ENCODE peak calls at places on chromosomes 12 and 14, in eight cellular contexts. B, A, K, V, U, J, G and N are unnamed samples.

GRCh38 chr12:27970391-27970980 is 2.0 kb downstream of the PTHLH start:
- DNase-seq in G (peak), U (peak), B (peak), A (no peak), K (no peak), J (peak), V (no peak), N (no peak)

GRCh38 chr14:32408018-32408417 is 78.9 kb downstream of the AKAP6 start:
- DNase-seq in J (peak), K (no peak), U (no peak), B (no peak), G (no peak), V (no peak), A (no peak), N (no peak)

GRCh38 chr14:97948841-97949240 is 1151.7 kb downstream of the VRK1 start:
- DNase-seq in K (no peak), A (no peak), G (no peak), B (no peak), V (no peak), U (no peak), J (no peak), N (no peak)

GRCh38 chr14:36700656-36701055 is 39.0 kb downstream of the PAX9 start:
- DNase-seq in G (no peak), U (no peak), J (no peak), A (no peak), K (no peak), V (no peak), B (no peak), N (no peak)

GRCh38 chr12:123732251-123732650 is 20.1 kb downstream of the ATP6V0A2 start:
- DNase-seq in K (no peak), J (no peak), A (no peak), B (no peak), U (no peak), V (no peak), G (no peak), N (no peak)

GRCh38 chr14:83419420-83419819 is 1885.8 kb upstream of the SEL1L start:
- DNase-seq in U (no peak), G (no peak), K (peak), V (no peak), A (no peak), J (no peak), B (no peak), N (peak)

GRCh38 chr12:125284945-125285344 is 219.7 kb downstream of the AACS start:
- DNase-seq in J (no peak), V (no peak), B (no peak), A (no peak), U (no peak), K (no peak), G (no peak), N (no peak)

GRCh38 chr12:132285991-132286681 is 43.3 kb downstream of the GALNT9 start:
- DNase-seq in G (peak), K (peak), U (peak), J (peak), B (peak), A (peak), V (no peak), N (peak)

GRCh38 chr14:51535443-51536044 is 116.2 kb upstream of the FRMD6 start:
- DNase-seq in J (no peak), K (no peak), V (no peak), B (no peak), A (no peak), G (no peak), U (no peak), N (no peak)

GRCh38 chr14:63045234-63045611 is at the start of gene KCNH5:
- DNase-seq in J (peak), B (peak), U (peak), V (no peak), G (peak), A (no peak), K (no peak), N (no peak)

GRCh38 chr12:92275443-92276154 is 130.0 kb upstream of the BTG1 start:
- DNase-seq in J (no peak), G (no peak), B (no peak), K (no peak), A (no peak), U (no peak), V (no peak), N (no peak)

GRCh38 chr12:55942577-55943136 is 11.7 kb downstream of the DGKA start:
- DNase-seq in A (no peak), J (no peak), K (no peak), U (no peak), B (no peak), G (no peak), V (no peak), N (no peak)

GRCh38 chr12:66665416-66665815 is 13.5 kb downstream of the GRIP1 start:
- DNase-seq in K (no peak), V (no peak), J (no peak), G (no peak), U (no peak), B (no peak), A (no peak), N (no peak)

GRCh38 chr12:92338102-92338501 is 192.5 kb upstream of the BTG1 start:
- DNase-seq in G (no peak), U (no peak), J (no peak), K (no peak), A (no peak), V (no peak), B (no peak), N (no peak)

GRCh38 chr12:2395352-2395977 is 342.7 kb downstream of the CACNA1C start:
- DNase-seq in V (no peak), U (peak), K (peak), G (peak), A (peak), B (peak), J (peak), N (peak)

GRCh38 chr12:130537051-130537450 is 179.0 kb downstream of the RIMBP2 start:
- DNase-seq in A (no peak), U (no peak), B (no peak), K (no peak), V (no peak), G (no peak), J (no peak), N (no peak)

GRCh38 chr14:70882771-70883492 is 24.3 kb upstream of the PCNX1 start:
- DNase-seq in K (peak), G (peak), A (peak), J (peak), V (peak), U (no peak), B (peak), N (no peak)

GRCh38 chr12:76284816-76285750 is 63.1 kb downstream of the BBS10 start:
- DNase-seq in V (no peak), A (no peak), U (no peak), K (no peak), B (no peak), J (peak), G (peak), N (no peak)

GRCh38 chr12:11941601-11942360 is 129.0 kb upstream of the BCL2L14 start:
- DNase-seq in B (peak), K (no peak), V (peak), G (peak), U (no peak), J (peak), A (no peak), N (peak)

GRCh38 chr14:68627868-68628604 is 164.8 kb downstream of the ZFP36L1 start:
- DNase-seq in B (no peak), U (peak), V (no peak), G (no peak), J (no peak), A (no peak), K (no peak), N (peak)

GRCh38 chr12:116881325-116881866 is at the start of gene HRK:
- DNase-seq in U (no peak), B (no peak), J (no peak), G (no peak), V (no peak), K (no peak), A (no peak), N (no peak)

GRCh38 chr14:30252800-30253425 is 306.0 kb upstream of the G2E3 start:
- DNase-seq in G (peak), U (no peak), K (no peak), B (no peak), J (peak), V (no peak), A (no peak), N (no peak)

GRCh38 chr14:20219033-20219432 is 4.5 kb upstream of the OR11H6 start:
- DNase-seq in U (no peak), B (peak), K (no peak), J (peak), V (no peak), A (no peak), G (no peak), N (no peak)

GRCh38 chr12:30506411-30506810 is 189.3 kb downstream of the IPO8 start:
- DNase-seq in K (no peak), B (no peak), U (no peak), J (no peak), G (no peak), V (no peak), A (no peak), N (no peak)

GRCh38 chr12:108914031-108914630 is 34.2 kb downstream of the DAO start:
- DNase-seq in J (peak), G (no peak), B (peak), V (no peak), K (no peak), A (peak), U (no peak), N (peak)

GRCh38 chr14:24813819-24814259 is 179.8 kb upstream of the GZMB start:
- DNase-seq in A (no peak), V (no peak), J (no peak), G (no peak), U (no peak), B (no peak), K (no peak), N (no peak)
- H3K4me3 ChIP-seq in A (no peak), V (no peak), J (no peak), G (no peak), U (no peak), B (no peak), K (no peak), N (no peak)

DNA sequence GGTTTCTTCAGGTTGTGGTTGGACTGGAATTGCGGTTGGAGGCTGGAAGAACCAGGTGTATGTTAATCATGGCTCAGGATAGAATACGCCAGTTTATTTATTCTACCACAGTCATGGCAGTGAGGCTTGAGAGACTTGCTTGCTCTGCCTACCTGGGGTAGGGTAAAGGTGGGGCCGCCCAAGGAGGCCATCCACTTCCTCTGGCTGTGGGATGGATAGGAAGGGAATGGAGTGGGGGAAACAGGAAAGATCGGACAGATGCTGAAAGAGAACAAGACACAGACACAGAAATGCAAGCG is 8.1 kb downstream of the SHMT2 start:
- DNase-seq in K (no peak), V (no peak), B (no peak), J (no peak), G (no peak), A (no peak), U (no peak), N (no peak)
- H3K4me3 ChIP-seq in K (no peak), V (no peak), B (no peak), J (no peak), G (no peak), A (no peak), U (peak), N (no peak)

GRCh38 chr12:113102811-113103210 is 32.8 kb downstream of the RASAL1 start:
- DNase-seq in J (no peak), V (no peak), U (no peak), B (no peak), K (no peak), G (no peak), A (no peak), N (no peak)

GRCh38 chr12:113104953-113105510 is 30.5 kb downstream of the RASAL1 start:
- DNase-seq in G (no peak), K (no peak), A (no peak), B (no peak), V (no peak), J (no peak), U (no peak), N (no peak)

GRCh38 chr12:113105606-113106271 is 29.8 kb downstream of the RASAL1 start:
- DNase-seq in B (no peak), V (no peak), U (no peak), J (no peak), K (no peak), G (no peak), A (no peak), N (no peak)

GRCh38 chr12:113101751-113102150 is 33.8 kb downstream of the RASAL1 start:
- DNase-seq in K (no peak), U (no peak), A (no peak), J (no peak), V (no peak), G (no peak), B (no peak), N (no peak)

DNA sequence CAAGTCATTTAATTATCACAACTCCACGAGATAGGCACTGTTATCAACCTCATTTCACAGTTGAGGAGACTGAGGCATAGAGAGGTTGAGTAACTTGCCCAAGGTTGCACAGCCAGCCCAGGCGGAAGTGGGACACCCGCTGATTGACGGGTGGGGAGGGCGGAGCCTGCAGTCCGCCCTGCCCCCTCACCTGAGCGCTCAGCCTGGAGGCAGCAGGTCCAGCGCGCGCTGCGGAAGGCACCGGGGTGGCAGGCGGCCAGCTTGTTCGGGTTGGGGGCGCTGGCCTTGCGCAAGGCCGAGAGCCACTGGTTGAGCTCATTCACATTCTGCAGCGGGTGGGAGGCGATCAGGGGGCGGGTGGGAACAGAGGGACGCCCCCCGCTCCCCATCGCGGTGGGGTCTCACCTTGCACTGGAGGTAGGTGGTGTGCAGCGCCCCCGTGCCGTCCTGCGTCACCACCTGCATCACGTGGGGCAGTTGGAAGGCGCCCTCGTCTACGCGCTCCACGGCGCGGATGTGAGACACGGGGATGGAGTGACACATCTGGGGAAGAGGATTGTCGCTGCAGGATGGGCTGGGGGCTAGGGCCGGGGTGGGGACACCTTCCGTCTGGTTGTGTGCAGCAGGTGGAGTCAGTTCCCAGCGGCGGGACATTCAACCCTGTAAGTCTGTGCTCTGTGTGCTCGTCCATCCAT is 31.7 kb downstream of the RASAL1 start:
- DNase-seq in V (no peak), G (no peak), K (no peak), J (no peak), B (no peak), U (no peak), A (peak), N (no peak)
- H3K4me3 ChIP-seq in V (no peak), G (no peak), K (no peak), J (no peak), B (no peak), U (no peak), A (peak), N (peak)

GRCh38 chr14:24809147-24809546 is 175.2 kb upstream of the GZMB start:
- DNase-seq in G (no peak), V (no peak), A (no peak), K (no peak), U (no peak), J (no peak), B (no peak), N (no peak)
- H3K4me3 ChIP-seq in G (no peak), V (no peak), A (no peak), K (no peak), U (no peak), J (no peak), B (no peak), N (no peak)

DNA sequence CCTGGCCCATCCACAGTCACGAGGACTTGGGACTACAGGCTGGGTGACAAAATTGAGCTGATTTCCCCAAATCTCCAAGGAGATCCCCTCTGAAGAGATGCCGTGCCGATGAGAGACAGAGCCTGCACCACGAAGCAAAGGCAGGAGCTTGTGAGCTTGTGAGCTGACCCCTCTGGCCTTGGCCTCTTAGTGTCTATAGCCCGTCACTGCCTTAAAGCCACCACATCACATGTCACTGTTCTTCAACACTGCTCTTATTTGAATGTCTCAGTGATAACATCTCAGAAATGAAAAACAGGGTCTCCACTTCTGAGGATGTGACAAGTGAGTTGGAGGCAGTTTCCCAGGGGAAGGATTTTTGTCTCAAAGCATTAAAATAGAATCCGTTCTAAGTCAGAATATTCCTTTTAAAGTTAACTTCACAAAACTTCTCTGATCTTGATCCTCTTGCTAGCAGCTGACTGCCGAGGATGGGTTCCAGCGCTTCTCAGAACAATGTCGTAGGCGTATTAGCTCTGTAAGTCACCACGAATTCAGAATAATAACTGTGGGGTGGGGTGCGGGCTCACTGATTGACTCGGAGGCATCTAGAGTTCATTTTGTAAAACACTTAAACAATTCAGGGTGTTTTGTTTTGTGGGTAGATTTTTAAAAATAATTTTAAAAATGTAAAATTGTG is 37.5 kb downstream of the CHST11 start:
- DNase-seq in V (peak), G (peak), K (no peak), U (no peak), J (peak), A (no peak), B (peak), N (no peak)
- H3K4me3 ChIP-seq in V (no peak), G (no peak), K (no peak), U (no peak), J (no peak), A (no peak), B (no peak), N (no peak)

DNA sequence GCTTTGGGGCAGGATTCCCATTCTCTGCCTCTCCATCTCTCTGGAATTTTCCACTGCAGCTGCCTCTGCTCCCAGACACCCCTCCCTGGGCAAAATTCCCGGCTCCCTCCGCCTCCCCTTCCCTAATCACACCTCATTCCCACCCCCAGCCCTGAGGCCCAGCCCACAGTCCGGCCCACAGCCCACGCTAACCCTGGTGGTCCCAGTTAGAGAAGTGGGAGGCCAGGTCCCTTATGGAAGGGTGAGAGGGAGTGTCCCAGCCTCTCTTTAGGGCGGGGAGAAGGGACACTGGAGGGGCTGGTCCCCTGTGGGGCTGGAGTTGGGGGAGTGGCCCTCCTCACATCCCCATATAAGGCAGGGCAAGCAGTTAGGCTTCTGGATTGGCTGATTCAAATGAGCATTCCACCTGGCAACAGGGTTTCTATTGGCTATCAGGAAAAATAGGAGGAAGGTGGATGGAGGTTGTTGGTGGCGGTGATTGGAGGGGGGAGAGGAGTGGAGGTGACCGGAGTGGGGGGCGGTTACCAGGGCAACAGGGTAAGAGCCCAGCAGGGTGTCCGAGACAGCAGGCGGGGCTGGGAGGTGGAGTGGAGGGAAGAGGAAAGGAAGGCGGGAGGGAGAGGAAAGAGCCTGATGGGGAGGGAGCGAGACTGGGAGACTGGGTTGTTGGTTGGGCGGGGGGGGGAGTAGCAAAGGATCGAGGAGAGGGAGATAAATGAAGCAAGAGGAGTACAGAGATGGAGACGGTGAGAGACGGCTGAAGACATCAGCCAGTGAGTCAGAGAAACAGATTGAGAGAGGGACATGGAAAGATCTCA is 1.9 kb upstream of the PTMS start:
- DNase-seq in K (peak), A (peak), G (peak), J (peak), B (peak), U (peak), V (peak), N (peak)
- H3K4me3 ChIP-seq in K (no peak), A (peak), G (peak), J (peak), B (peak), U (peak), V (peak), N (peak)

GRCh38 chr14:22478670-22479069 is 110.4 kb downstream of the DAD1 start:
- DNase-seq in A (no peak), J (peak), B (no peak), K (no peak), U (no peak), V (peak), G (peak), N (no peak)
- H3K4me3 ChIP-seq in A (no peak), J (no peak), B (no peak), K (no peak), U (no peak), V (no peak), G (no peak), N (no peak)

GRCh38 chr12:42686514-42687172 is 97.1 kb upstream of the PRICKLE1 start:
- DNase-seq in K (no peak), J (peak), G (no peak), U (no peak), V (no peak), A (no peak), B (peak), N (no peak)

GRCh38 chr12:42691991-42692557 is 102.5 kb upstream of the PRICKLE1 start:
- DNase-seq in B (peak), A (no peak), J (peak), G (no peak), K (no peak), U (no peak), V (no peak), N (no peak)

GRCh38 chr12:42689699-42690098 is 100.2 kb upstream of the PRICKLE1 start:
- DNase-seq in V (no peak), A (no peak), J (no peak), B (no peak), G (no peak), U (no peak), K (no peak), N (no peak)

GRCh38 chr12:42692749-42693148 is 103.2 kb upstream of the PRICKLE1 start:
- DNase-seq in B (no peak), J (no peak), U (no peak), G (no peak), A (no peak), V (no peak), K (no peak), N (no peak)

GRCh38 chr12:42690264-42690663 is 100.7 kb upstream of the PRICKLE1 start:
- DNase-seq in G (no peak), K (no peak), B (no peak), V (no peak), A (no peak), U (no peak), J (no peak), N (no peak)
- H3K4me3 ChIP-seq in G (no peak), K (no peak), B (no peak), V (no peak), A (no peak), U (no peak), J (no peak), N (no peak)

DNA sequence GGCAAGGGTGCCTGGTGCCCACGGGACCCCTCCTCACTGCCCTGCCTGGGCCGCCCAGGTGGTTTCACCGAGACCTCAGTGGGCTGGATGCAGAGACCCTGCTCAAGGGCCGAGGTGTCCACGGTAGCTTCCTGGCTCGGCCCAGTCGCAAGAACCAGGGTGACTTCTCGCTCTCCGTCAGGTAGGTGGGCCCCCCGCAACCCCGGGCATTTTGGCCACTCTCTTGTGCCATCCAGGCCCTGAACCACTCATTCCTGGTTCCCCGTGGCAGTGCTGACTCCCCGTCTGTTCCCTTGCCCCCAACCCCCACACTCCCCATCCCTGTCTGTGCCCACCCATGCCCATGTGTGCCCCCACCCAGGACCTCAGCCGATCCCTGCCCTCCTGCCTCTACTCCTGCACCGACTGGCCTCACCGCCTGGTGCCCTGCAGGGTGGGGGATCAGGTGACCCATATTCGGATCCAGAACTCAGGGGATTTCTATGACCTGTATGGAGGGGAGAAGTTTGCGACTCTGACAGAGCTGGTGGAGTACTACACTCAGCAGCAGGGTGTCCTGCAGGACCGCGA is 480 bp downstream of the PTPN6 start:
- DNase-seq in U (no peak), J (no peak), K (no peak), G (no peak), V (no peak), B (no peak), A (no peak), N (no peak)
- H3K4me3 ChIP-seq in U (peak), J (no peak), K (peak), G (no peak), V (no peak), B (no peak), A (peak), N (no peak)